ENCODE peak calls at places on chromosomes 2 and 18, in ten cellular contexts. One of them, this sample, is unnamed.

GRCh38 chr2:110747522-110748488 is 15.4 kb downstream of the ACOXL start:
- DNase-seq in ovary: no peak
- DNase-seq in right lobe of liver: no peak
- DNase-seq in body of pancreas: no peak
- DNase-seq in CD8-positive, alpha-beta memory T cell: no peak
- DNase-seq in astrocyte of the spinal cord: no peak
- DNase-seq in stomach: no peak
- DNase-seq in endodermal cell: no peak
- DNase-seq in aorta: no peak
- DNase-seq in AG10803: no peak
- DNase-seq in this sample: no peak

GRCh38 chr2:172080641-172081230 is 4.6 kb upstream of the DLX1 start:
- DNase-seq in ovary: no peak
- DNase-seq in right lobe of liver: no peak
- DNase-seq in body of pancreas: no peak
- DNase-seq in CD8-positive, alpha-beta memory T cell: no peak
- DNase-seq in astrocyte of the spinal cord: no peak
- DNase-seq in stomach: no peak
- DNase-seq in endodermal cell: no peak
- DNase-seq in aorta: no peak
- DNase-seq in AG10803: no peak
- DNase-seq in this sample: no peak

GRCh38 chr2:66013456-66013855 is 421.5 kb upstream of the MEIS1 start:
- DNase-seq in ovary: no peak
- DNase-seq in right lobe of liver: no peak
- DNase-seq in body of pancreas: no peak
- DNase-seq in CD8-positive, alpha-beta memory T cell: no peak
- DNase-seq in astrocyte of the spinal cord: no peak
- DNase-seq in stomach: no peak
- DNase-seq in endodermal cell: no peak
- DNase-seq in aorta: no peak
- DNase-seq in AG10803: no peak
- DNase-seq in this sample: peak; percentile 5

GRCh38 chr2:71082402-71083252 is 14.2 kb downstream of the NAGK start:
- DNase-seq in ovary: no peak
- DNase-seq in right lobe of liver: no peak
- DNase-seq in body of pancreas: no peak
- DNase-seq in CD8-positive, alpha-beta memory T cell: no peak
- DNase-seq in astrocyte of the spinal cord: no peak
- DNase-seq in stomach: no peak
- DNase-seq in endodermal cell: no peak
- DNase-seq in aorta: no peak
- DNase-seq in AG10803: no peak
- DNase-seq in this sample: no peak

GRCh38 chr2:238883315-238884004 is 35.6 kb downstream of the TWIST2 start:
- DNase-seq in ovary: no peak
- DNase-seq in right lobe of liver: no peak
- DNase-seq in body of pancreas: no peak
- DNase-seq in CD8-positive, alpha-beta memory T cell: no peak
- DNase-seq in astrocyte of the spinal cord: no peak
- DNase-seq in stomach: no peak
- DNase-seq in endodermal cell: no peak
- DNase-seq in aorta: no peak
- DNase-seq in AG10803: peak; percentile 95
- DNase-seq in this sample: peak; percentile 69

GRCh38 chr2:55500025-55500424 is 19.5 kb upstream of the CFAP36 start:
- DNase-seq in ovary: no peak
- DNase-seq in right lobe of liver: no peak
- DNase-seq in body of pancreas: no peak
- DNase-seq in CD8-positive, alpha-beta memory T cell: no peak
- DNase-seq in astrocyte of the spinal cord: peak; percentile 64
- DNase-seq in stomach: no peak
- DNase-seq in endodermal cell: no peak
- DNase-seq in aorta: no peak
- DNase-seq in AG10803: peak; percentile 36
- DNase-seq in this sample: peak; percentile 75

GRCh38 chr18:23662309-23663263 is at the start of gene ANKRD29:
- DNase-seq in ovary: peak; percentile 82
- DNase-seq in right lobe of liver: no peak
- DNase-seq in body of pancreas: peak; percentile 22
- DNase-seq in CD8-positive, alpha-beta memory T cell: peak; percentile 36
- DNase-seq in astrocyte of the spinal cord: peak; percentile 4
- DNase-seq in stomach: peak; percentile 51
- DNase-seq in endodermal cell: peak; percentile 80
- DNase-seq in aorta: peak; percentile 55
- DNase-seq in AG10803: peak; percentile 29
- DNase-seq in this sample: peak; percentile 26

GRCh38 chr2:161122772-161123530 is 37.3 kb upstream of the TANK start:
- DNase-seq in ovary: no peak
- DNase-seq in right lobe of liver: no peak
- DNase-seq in body of pancreas: peak; percentile 67
- DNase-seq in CD8-positive, alpha-beta memory T cell: no peak
- DNase-seq in astrocyte of the spinal cord: peak; percentile 94
- DNase-seq in stomach: no peak
- DNase-seq in endodermal cell: peak; percentile 59
- DNase-seq in aorta: peak; percentile 56
- DNase-seq in AG10803: peak; percentile 94
- DNase-seq in this sample: peak; percentile 92

GRCh38 chr2:11123856-11124759 is 31.2 kb upstream of the SLC66A3 start:
- DNase-seq in ovary: peak; percentile 76
- DNase-seq in right lobe of liver: peak; percentile 68
- DNase-seq in body of pancreas: peak; percentile 80
- DNase-seq in CD8-positive, alpha-beta memory T cell: peak; percentile 50
- DNase-seq in astrocyte of the spinal cord: peak; percentile 45
- DNase-seq in stomach: peak; percentile 76
- DNase-seq in endodermal cell: peak; percentile 95
- DNase-seq in aorta: peak; percentile 66
- DNase-seq in AG10803: peak; percentile 20
- DNase-seq in this sample: peak; percentile 44

GRCh38 chr2:241558532-241559488 is at the start of gene BOK:
- DNase-seq in ovary: peak; percentile 70
- DNase-seq in right lobe of liver: peak; percentile 90
- DNase-seq in body of pancreas: peak; percentile 79
- DNase-seq in CD8-positive, alpha-beta memory T cell: no peak
- DNase-seq in astrocyte of the spinal cord: peak; percentile 79
- DNase-seq in stomach: peak; percentile 73
- DNase-seq in endodermal cell: peak; percentile 92
- DNase-seq in aorta: peak; percentile 73
- DNase-seq in AG10803: peak; percentile 76
- DNase-seq in this sample: peak; percentile 72

GRCh38 chr2:55056024-55056521 is 5.8 kb upstream of the RTN4 start:
- DNase-seq in ovary: no peak
- DNase-seq in right lobe of liver: no peak
- DNase-seq in body of pancreas: no peak
- DNase-seq in CD8-positive, alpha-beta memory T cell: no peak
- DNase-seq in astrocyte of the spinal cord: no peak
- DNase-seq in stomach: no peak
- DNase-seq in endodermal cell: no peak
- DNase-seq in aorta: no peak
- DNase-seq in AG10803: peak; percentile 56
- DNase-seq in this sample: peak; percentile 72

GRCh38 chr2:96687266-96687665 is 44.7 kb downstream of the FER1L5 start:
- DNase-seq in ovary: no peak
- DNase-seq in right lobe of liver: no peak
- DNase-seq in body of pancreas: no peak
- DNase-seq in CD8-positive, alpha-beta memory T cell: no peak
- DNase-seq in astrocyte of the spinal cord: no peak
- DNase-seq in stomach: no peak
- DNase-seq in endodermal cell: peak; percentile 35
- DNase-seq in aorta: no peak
- DNase-seq in AG10803: no peak
- DNase-seq in this sample: no peak

GRCh38 chr18:25326231-25327042 is 25.5 kb downstream of the ZNF521 start:
- DNase-seq in ovary: no peak
- DNase-seq in right lobe of liver: no peak
- DNase-seq in body of pancreas: no peak
- DNase-seq in CD8-positive, alpha-beta memory T cell: no peak
- DNase-seq in astrocyte of the spinal cord: no peak
- DNase-seq in stomach: no peak
- DNase-seq in endodermal cell: no peak
- DNase-seq in aorta: no peak
- DNase-seq in AG10803: peak; percentile 72
- DNase-seq in this sample: peak; percentile 47
- H3K4me3 ChIP-seq in ovary: no peak overlapping the region
- H3K4me3 ChIP-seq in right lobe of liver: no peak overlapping the region
- H3K4me3 ChIP-seq in body of pancreas: no peak overlapping the region
- H3K4me3 ChIP-seq in CD8-positive, alpha-beta memory T cell: no peak overlapping the region
- H3K4me3 ChIP-seq in astrocyte of the spinal cord: no peak overlapping the region
- H3K4me3 ChIP-seq in stomach: no peak overlapping the region
- H3K4me3 ChIP-seq in endodermal cell: no peak overlapping the region
- H3K4me3 ChIP-seq in aorta: no peak overlapping the region
- H3K4me3 ChIP-seq in AG10803: no peak overlapping the region
- H3K4me3 ChIP-seq in this sample: no peak overlapping the region

GRCh38 chr2:159168707-159169106 is 117.8 kb downstream of the WDSUB1 start:
- DNase-seq in ovary: no peak
- DNase-seq in right lobe of liver: no peak
- DNase-seq in body of pancreas: no peak
- DNase-seq in CD8-positive, alpha-beta memory T cell: no peak
- DNase-seq in astrocyte of the spinal cord: peak; percentile 39
- DNase-seq in stomach: no peak
- DNase-seq in endodermal cell: no peak
- DNase-seq in aorta: no peak
- DNase-seq in AG10803: peak; percentile 40
- DNase-seq in this sample: peak; percentile 28
- H3K4me3 ChIP-seq in ovary: no peak overlapping the region
- H3K4me3 ChIP-seq in right lobe of liver: no peak overlapping the region
- H3K4me3 ChIP-seq in body of pancreas: no peak overlapping the region
- H3K4me3 ChIP-seq in CD8-positive, alpha-beta memory T cell: no peak overlapping the region
- H3K4me3 ChIP-seq in astrocyte of the spinal cord: no peak overlapping the region
- H3K4me3 ChIP-seq in stomach: no peak overlapping the region
- H3K4me3 ChIP-seq in endodermal cell: no peak overlapping the region
- H3K4me3 ChIP-seq in aorta: no peak overlapping the region
- H3K4me3 ChIP-seq in AG10803: no peak overlapping the region
- H3K4me3 ChIP-seq in this sample: no peak overlapping the region

GRCh38 chr2:10120938-10121574 is 1.5 kb upstream of the RRM2 start:
- DNase-seq in ovary: no peak
- DNase-seq in right lobe of liver: no peak
- DNase-seq in body of pancreas: no peak
- DNase-seq in CD8-positive, alpha-beta memory T cell: no peak
- DNase-seq in astrocyte of the spinal cord: peak; percentile 44
- DNase-seq in stomach: no peak
- DNase-seq in endodermal cell: no peak
- DNase-seq in aorta: no peak
- DNase-seq in AG10803: no peak
- DNase-seq in this sample: peak; percentile 43

GRCh38 chr2:10124538-10125045 is 2.1 kb downstream of the RRM2 start:
- DNase-seq in ovary: no peak
- DNase-seq in right lobe of liver: no peak
- DNase-seq in body of pancreas: peak; percentile 53
- DNase-seq in CD8-positive, alpha-beta memory T cell: no peak
- DNase-seq in astrocyte of the spinal cord: peak; percentile 78
- DNase-seq in stomach: no peak
- DNase-seq in endodermal cell: no peak
- DNase-seq in aorta: no peak
- DNase-seq in AG10803: peak; percentile 78
- DNase-seq in this sample: peak; percentile 81

GRCh38 chr2:10120158-10120937 is 2.2 kb upstream of the RRM2 start:
- DNase-seq in ovary: peak; percentile 92
- DNase-seq in right lobe of liver: peak; percentile 99
- DNase-seq in body of pancreas: peak; percentile 97
- DNase-seq in CD8-positive, alpha-beta memory T cell: peak; percentile 91
- DNase-seq in astrocyte of the spinal cord: peak; percentile 90
- DNase-seq in stomach: peak; percentile 98
- DNase-seq in endodermal cell: peak; percentile 100
- DNase-seq in aorta: peak; percentile 96
- DNase-seq in AG10803: peak; percentile 85
- DNase-seq in this sample: peak; percentile 84

GRCh38 chr2:10123281-10123680 is 742 bp downstream of the RRM2 start:
- DNase-seq in ovary: no peak
- DNase-seq in right lobe of liver: no peak
- DNase-seq in body of pancreas: no peak
- DNase-seq in CD8-positive, alpha-beta memory T cell: no peak
- DNase-seq in astrocyte of the spinal cord: no peak
- DNase-seq in stomach: no peak
- DNase-seq in endodermal cell: no peak
- DNase-seq in aorta: no peak
- DNase-seq in AG10803: no peak
- DNase-seq in this sample: no peak

DNA sequence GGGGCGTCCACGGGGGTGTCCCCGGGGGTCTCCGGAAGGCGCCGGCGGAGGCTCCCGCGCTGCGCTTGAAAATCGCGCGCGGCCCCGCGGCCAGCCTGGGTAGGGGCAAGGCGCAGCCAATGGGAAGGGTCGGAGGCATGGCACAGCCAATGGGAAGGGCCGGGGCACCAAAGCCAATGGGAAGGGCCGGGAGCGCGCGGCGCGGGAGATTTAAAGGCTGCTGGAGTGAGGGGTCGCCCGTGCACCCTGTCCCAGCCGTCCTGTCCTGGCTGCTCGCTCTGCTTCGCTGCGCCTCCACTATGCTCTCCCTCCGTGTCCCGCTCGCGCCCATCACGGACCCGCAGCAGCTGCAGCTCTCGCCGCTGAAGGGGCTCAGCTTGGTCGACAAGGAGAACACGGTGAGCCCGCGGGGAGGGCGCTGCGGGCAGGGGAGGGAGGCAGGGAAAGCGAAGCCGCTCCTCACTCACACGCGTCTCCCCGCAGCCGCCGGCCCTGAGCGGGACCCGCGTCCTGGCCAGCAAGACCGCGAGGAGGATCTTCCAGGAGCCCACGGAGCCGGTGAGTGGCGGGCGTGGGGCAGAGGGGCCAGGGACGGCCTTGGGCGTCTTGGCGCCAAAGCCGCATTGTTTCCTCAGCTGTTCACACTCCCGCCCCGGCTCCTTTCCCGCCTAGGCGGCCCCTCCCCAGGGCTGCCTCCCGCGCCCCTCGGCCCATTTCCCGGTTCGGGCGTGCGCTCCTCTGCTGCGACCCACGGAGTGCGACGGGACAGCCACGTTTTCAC is at the start of gene RRM2:
- DNase-seq in ovary: peak; percentile 94
- DNase-seq in right lobe of liver: peak; percentile 97
- DNase-seq in body of pancreas: peak; percentile 92
- DNase-seq in CD8-positive, alpha-beta memory T cell: peak; percentile 84
- DNase-seq in astrocyte of the spinal cord: peak; percentile 91
- DNase-seq in stomach: peak; percentile 93
- DNase-seq in endodermal cell: peak; percentile 98
- DNase-seq in aorta: peak; percentile 95
- DNase-seq in AG10803: peak; percentile 89
- DNase-seq in this sample: peak; percentile 90
- H3K4me3 ChIP-seq in ovary: peak within 1 kb of the TSS; percentile 34
- H3K4me3 ChIP-seq in right lobe of liver: peak within 1 kb of the TSS; percentile 50
- H3K4me3 ChIP-seq in body of pancreas: no peak within 1 kb of the TSS
- H3K4me3 ChIP-seq in CD8-positive, alpha-beta memory T cell: peak within 1 kb of the TSS; percentile 53
- H3K4me3 ChIP-seq in astrocyte of the spinal cord: peak within 1 kb of the TSS; percentile 68
- H3K4me3 ChIP-seq in stomach: peak within 1 kb of the TSS; percentile 78
- H3K4me3 ChIP-seq in endodermal cell: peak within 1 kb of the TSS; percentile 90
- H3K4me3 ChIP-seq in aorta: peak within 1 kb of the TSS; percentile 30
- H3K4me3 ChIP-seq in AG10803: peak within 1 kb of the TSS; percentile 78
- H3K4me3 ChIP-seq in this sample: peak within 1 kb of the TSS; percentile 76

GRCh38 chr2:38925982-38926381 is 36.3 kb downstream of the ARHGEF33 start:
- DNase-seq in ovary: no peak
- DNase-seq in right lobe of liver: no peak
- DNase-seq in body of pancreas: no peak
- DNase-seq in CD8-positive, alpha-beta memory T cell: no peak
- DNase-seq in astrocyte of the spinal cord: no peak
- DNase-seq in stomach: no peak
- DNase-seq in endodermal cell: peak; percentile 74
- DNase-seq in aorta: no peak
- DNase-seq in AG10803: no peak
- DNase-seq in this sample: no peak

GRCh38 chr2:38922902-38923301 is 33.2 kb downstream of the ARHGEF33 start:
- DNase-seq in ovary: no peak
- DNase-seq in right lobe of liver: no peak
- DNase-seq in body of pancreas: no peak
- DNase-seq in CD8-positive, alpha-beta memory T cell: no peak
- DNase-seq in astrocyte of the spinal cord: no peak
- DNase-seq in stomach: no peak
- DNase-seq in endodermal cell: no peak
- DNase-seq in aorta: no peak
- DNase-seq in AG10803: no peak
- DNase-seq in this sample: no peak

GRCh38 chr2:38922389-38922788 is 32.7 kb downstream of the ARHGEF33 start:
- DNase-seq in ovary: no peak
- DNase-seq in right lobe of liver: no peak
- DNase-seq in body of pancreas: no peak
- DNase-seq in CD8-positive, alpha-beta memory T cell: no peak
- DNase-seq in astrocyte of the spinal cord: no peak
- DNase-seq in stomach: no peak
- DNase-seq in endodermal cell: no peak
- DNase-seq in aorta: no peak
- DNase-seq in AG10803: no peak
- DNase-seq in this sample: no peak
- H3K4me3 ChIP-seq in ovary: no peak overlapping the region
- H3K4me3 ChIP-seq in right lobe of liver: no peak overlapping the region
- H3K4me3 ChIP-seq in body of pancreas: no peak overlapping the region
- H3K4me3 ChIP-seq in CD8-positive, alpha-beta memory T cell: no peak overlapping the region
- H3K4me3 ChIP-seq in astrocyte of the spinal cord: no peak overlapping the region
- H3K4me3 ChIP-seq in stomach: no peak overlapping the region
- H3K4me3 ChIP-seq in endodermal cell: no peak overlapping the region
- H3K4me3 ChIP-seq in aorta: no peak overlapping the region
- H3K4me3 ChIP-seq in AG10803: no peak overlapping the region
- H3K4me3 ChIP-seq in this sample: no peak overlapping the region

This sample was measured in fibroblast of mammary gland.